ENCODE peak calls at places on chromosomes 6 and 20, in eight cellular contexts. One of them, this sample, is unnamed.

GRCh38 chr6:106098383-106099234 is 12.5 kb downstream of the PRDM1 start:
- DNase-seq in left cardiac atrium: peak
- DNase-seq in NCI-H748 treated with DMSO at 0.1 percent for 48 hours: no peak
- DNase-seq in lower leg skin: no peak
- DNase-seq in coronary artery: no peak
- DNase-seq in PC-3: peak
- DNase-seq in germinal center: no peak
- DNase-seq in aorta: peak
- DNase-seq in this sample: no peak

GRCh38 chr6:33976425-33977360 is 169.2 kb downstream of the GRM4 start:
- DNase-seq in left cardiac atrium: no peak
- DNase-seq in NCI-H748 treated with DMSO at 0.1 percent for 48 hours: no peak
- DNase-seq in lower leg skin: peak
- DNase-seq in coronary artery: peak
- DNase-seq in PC-3: no peak
- DNase-seq in germinal center: no peak
- DNase-seq in aorta: no peak
- DNase-seq in this sample: no peak

GRCh38 chr6:17871169-17871479 is 116.3 kb downstream of the KIF13A start:
- DNase-seq in left cardiac atrium: no peak
- DNase-seq in NCI-H748 treated with DMSO at 0.1 percent for 48 hours: no peak
- DNase-seq in lower leg skin: no peak
- DNase-seq in coronary artery: no peak
- DNase-seq in PC-3: no peak
- DNase-seq in germinal center: no peak
- DNase-seq in aorta: no peak
- DNase-seq in this sample: no peak

GRCh38 chr6:20708367-20709124 is 174.3 kb downstream of the CDKAL1 start:
- DNase-seq in left cardiac atrium: no peak
- DNase-seq in NCI-H748 treated with DMSO at 0.1 percent for 48 hours: peak
- DNase-seq in lower leg skin: no peak
- DNase-seq in coronary artery: no peak
- DNase-seq in PC-3: no peak
- DNase-seq in germinal center: no peak
- DNase-seq in aorta: no peak
- DNase-seq in this sample: no peak

GRCh38 chr20:59645761-59646171 is 41.4 kb downstream of the PHACTR3 start:
- DNase-seq in left cardiac atrium: no peak
- DNase-seq in NCI-H748 treated with DMSO at 0.1 percent for 48 hours: no peak
- DNase-seq in lower leg skin: peak
- DNase-seq in coronary artery: peak
- DNase-seq in PC-3: peak
- DNase-seq in germinal center: no peak
- DNase-seq in aorta: no peak
- DNase-seq in this sample: peak

GRCh38 chr20:10637563-10637962 is 36.2 kb downstream of the JAG1 start:
- DNase-seq in left cardiac atrium: no peak
- DNase-seq in NCI-H748 treated with DMSO at 0.1 percent for 48 hours: peak
- DNase-seq in lower leg skin: peak
- DNase-seq in coronary artery: no peak
- DNase-seq in PC-3: no peak
- DNase-seq in germinal center: no peak
- DNase-seq in aorta: no peak
- DNase-seq in this sample: no peak

GRCh38 chr6:56101141-56101553 is 146.2 kb downstream of the COL21A1 start:
- DNase-seq in left cardiac atrium: no peak
- DNase-seq in NCI-H748 treated with DMSO at 0.1 percent for 48 hours: no peak
- DNase-seq in lower leg skin: no peak
- DNase-seq in coronary artery: no peak
- DNase-seq in PC-3: peak
- DNase-seq in germinal center: no peak
- DNase-seq in aorta: no peak
- DNase-seq in this sample: no peak

GRCh38 chr6:47579040-47579439 is 101.5 kb downstream of the CD2AP start:
- DNase-seq in left cardiac atrium: no peak
- DNase-seq in NCI-H748 treated with DMSO at 0.1 percent for 48 hours: no peak
- DNase-seq in lower leg skin: no peak
- DNase-seq in coronary artery: no peak
- DNase-seq in PC-3: no peak
- DNase-seq in germinal center: no peak
- DNase-seq in aorta: no peak
- DNase-seq in this sample: no peak

GRCh38 chr6:73666393-73666792 is 12.6 kb upstream of the SLC17A5 start:
- DNase-seq in left cardiac atrium: no peak
- DNase-seq in NCI-H748 treated with DMSO at 0.1 percent for 48 hours: no peak
- DNase-seq in lower leg skin: no peak
- DNase-seq in coronary artery: no peak
- DNase-seq in PC-3: no peak
- DNase-seq in germinal center: no peak
- DNase-seq in aorta: no peak
- DNase-seq in this sample: no peak

GRCh38 chr6:167796668-167797031 is 30.1 kb upstream of the AFDN start:
- DNase-seq in left cardiac atrium: peak
- DNase-seq in NCI-H748 treated with DMSO at 0.1 percent for 48 hours: no peak
- DNase-seq in lower leg skin: no peak
- DNase-seq in coronary artery: no peak
- DNase-seq in PC-3: no peak
- DNase-seq in germinal center: no peak
- DNase-seq in aorta: no peak
- DNase-seq in this sample: no peak

GRCh38 chr20:18057106-18057993 is at the start of gene OVOL2:
- DNase-seq in left cardiac atrium: no peak
- DNase-seq in NCI-H748 treated with DMSO at 0.1 percent for 48 hours: peak
- DNase-seq in lower leg skin: peak
- DNase-seq in coronary artery: no peak
- DNase-seq in PC-3: peak
- DNase-seq in germinal center: no peak
- DNase-seq in aorta: no peak
- DNase-seq in this sample: no peak

GRCh38 chr20:10990625-10991382 is 317.0 kb upstream of the JAG1 start:
- DNase-seq in left cardiac atrium: no peak
- DNase-seq in NCI-H748 treated with DMSO at 0.1 percent for 48 hours: no peak
- DNase-seq in lower leg skin: no peak
- DNase-seq in coronary artery: no peak
- DNase-seq in PC-3: no peak
- DNase-seq in germinal center: no peak
- DNase-seq in aorta: no peak
- DNase-seq in this sample: no peak

GRCh38 chr6:31791324-31792089 is 4.0 kb downstream of the VARS1 start:
- DNase-seq in left cardiac atrium: no peak
- DNase-seq in NCI-H748 treated with DMSO at 0.1 percent for 48 hours: peak
- DNase-seq in lower leg skin: no peak
- DNase-seq in coronary artery: peak
- DNase-seq in PC-3: peak
- DNase-seq in germinal center: peak
- DNase-seq in aorta: no peak
- DNase-seq in this sample: no peak

GRCh38 chr6:98843274-98844243 is 9.2 kb downstream of the POU3F2 start:
- DNase-seq in left cardiac atrium: no peak
- DNase-seq in NCI-H748 treated with DMSO at 0.1 percent for 48 hours: peak
- DNase-seq in lower leg skin: no peak
- DNase-seq in coronary artery: no peak
- DNase-seq in PC-3: no peak
- DNase-seq in germinal center: no peak
- DNase-seq in aorta: no peak
- DNase-seq in this sample: no peak

GRCh38 chr6:45998524-45998923 is 17.1 kb downstream of the CLIC5 start:
- DNase-seq in left cardiac atrium: no peak
- DNase-seq in NCI-H748 treated with DMSO at 0.1 percent for 48 hours: no peak
- DNase-seq in lower leg skin: no peak
- DNase-seq in coronary artery: no peak
- DNase-seq in PC-3: no peak
- DNase-seq in germinal center: no peak
- DNase-seq in aorta: no peak
- DNase-seq in this sample: peak

GRCh38 chr20:44615876-44616603 is 33.7 kb downstream of the PKIG start:
- DNase-seq in left cardiac atrium: no peak
- DNase-seq in NCI-H748 treated with DMSO at 0.1 percent for 48 hours: no peak
- DNase-seq in lower leg skin: no peak
- DNase-seq in coronary artery: no peak
- DNase-seq in PC-3: no peak
- DNase-seq in germinal center: no peak
- DNase-seq in aorta: peak
- DNase-seq in this sample: no peak

GRCh38 chr6:39228992-39229767 is at the start of gene KCNK5:
- DNase-seq in left cardiac atrium: peak
- DNase-seq in NCI-H748 treated with DMSO at 0.1 percent for 48 hours: peak
- DNase-seq in lower leg skin: peak
- DNase-seq in coronary artery: peak
- DNase-seq in PC-3: peak
- DNase-seq in germinal center: peak
- DNase-seq in aorta: peak
- DNase-seq in this sample: peak